ENCODE peak calls at places on chromosomes 3 and 15, in seven cellular contexts. B, O, G, E, R, X and J are unnamed samples.

GRCh38 chr15:95017950-95018349 is 786.6 kb downstream of the MCTP2 start:
- DNase-seq in B (peak; percentile 49), O (no peak), G (no peak), E (peak; percentile 70), R (peak; percentile 78), X (peak; percentile 54), J (peak; percentile 37)

GRCh38 chr3:11495948-11496557 is 147.7 kb downstream of the VGLL4 start:
- DNase-seq in B (no peak), O (no peak), G (no peak), E (no peak), R (peak; percentile 51), X (no peak), J (no peak)

GRCh38 chr15:88391700-88392099 is 75.5 kb downstream of the MRPL46 start:
- DNase-seq in B (no peak), O (no peak), G (no peak), E (no peak), R (no peak), X (no peak), J (no peak)

GRCh38 chr15:73504885-73505284 is 61.9 kb downstream of the REC114 start:
- DNase-seq in B (no peak), O (no peak), G (no peak), E (no peak), R (no peak), X (no peak), J (no peak)

GRCh38 chr3:102673271-102674115 is 238.7 kb downstream of the ZPLD1 start:
- DNase-seq in B (peak; percentile 77), O (peak; percentile 21), G (peak; percentile 9), E (peak; percentile 67), R (peak; percentile 59), X (peak; percentile 61), J (peak; percentile 65)

GRCh38 chr3:69116897-69117296 is 5.5 kb downstream of the LMOD3 start:
- DNase-seq in B (no peak), O (no peak), G (no peak), E (no peak), R (peak; percentile 47), X (peak; percentile 73), J (no peak)

GRCh38 chr3:127699098-127699945 is 26.6 kb downstream of the ABTB1 start:
- DNase-seq in B (no peak), O (peak; percentile 75), G (no peak), E (no peak), R (no peak), X (no peak), J (peak; percentile 17)

GRCh38 chr3:184806567-184807271 is 5.2 kb upstream of the VPS8 start:
- DNase-seq in B (peak; percentile 62), O (no peak), G (no peak), E (no peak), R (no peak), X (no peak), J (no peak)

GRCh38 chr3:64908292-64908691 is 220.5 kb upstream of the ADAMTS9 start:
- DNase-seq in B (no peak), O (peak; percentile 36), G (no peak), E (no peak), R (no peak), X (no peak), J (no peak)

GRCh38 chr15:69751575-69751974 is 299.0 kb downstream of the RPLP1 start:
- DNase-seq in B (no peak), O (no peak), G (no peak), E (no peak), R (no peak), X (no peak), J (no peak)

GRCh38 chr3:37766220-37766605 is 95.5 kb upstream of the CTDSPL start:
- DNase-seq in B (no peak), O (no peak), G (no peak), E (no peak), R (no peak), X (no peak), J (no peak)

GRCh38 chr3:30186741-30187219 is 419.6 kb upstream of the TGFBR2 start:
- DNase-seq in B (no peak), O (no peak), G (no peak), E (no peak), R (no peak), X (no peak), J (no peak)

GRCh38 chr3:105399062-105399461 is 32.4 kb downstream of the ALCAM start:
- DNase-seq in B (no peak), O (no peak), G (no peak), E (no peak), R (no peak), X (no peak), J (no peak)

DNA sequence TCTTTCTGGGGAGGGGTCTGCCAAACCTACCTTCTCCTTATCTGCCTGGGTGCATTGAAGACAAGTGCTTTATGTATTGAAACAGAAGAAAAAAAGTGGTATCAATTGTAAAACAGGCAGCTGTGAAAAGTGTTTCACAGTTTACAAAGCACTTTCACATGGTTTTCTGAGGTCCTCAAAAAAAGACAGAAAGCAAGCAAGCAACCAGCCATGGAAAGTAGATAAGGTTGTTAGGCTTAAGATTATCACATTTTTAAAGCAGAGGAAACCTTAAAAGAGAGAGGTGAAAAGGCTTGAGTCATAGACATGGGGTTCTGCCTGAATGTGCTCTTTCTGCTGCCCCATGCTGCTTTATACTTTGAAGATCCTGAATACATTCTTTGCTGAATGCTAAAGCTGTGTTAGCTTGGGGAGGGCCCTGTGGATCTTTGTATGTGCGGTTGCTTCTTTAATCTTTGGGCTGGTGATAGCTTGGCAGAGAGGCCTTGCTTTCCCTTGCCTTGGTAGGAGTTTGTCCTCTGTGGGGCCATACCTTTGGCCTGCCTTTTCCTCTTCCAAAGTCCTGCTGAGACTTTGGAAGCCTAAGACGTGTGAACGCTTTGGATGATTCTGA is 2.6 kb downstream of the SMAD3 start:
- DNase-seq in B (peak; percentile 52), O (peak; percentile 32), G (no peak), E (no peak), R (no peak), X (no peak), J (no peak)
- TF ChIP-seq POLR2A in B (no peak), O (peak; percentile 22), G (no peak), E (no peak), R (no peak), X (no peak), J (no peak)

GRCh38 chr3:23920151-23920655 is 3.3 kb downstream of the RPL15 start:
- DNase-seq in B (no peak), O (no peak), G (no peak), E (no peak), R (no peak), X (no peak), J (no peak)

GRCh38 chr3:23923786-23924185 is 6.9 kb downstream of the RPL15 start:
- DNase-seq in B (no peak), O (peak; percentile 83), G (no peak), E (no peak), R (no peak), X (no peak), J (no peak)

GRCh38 chr3:23919628-23920027 is 2.7 kb downstream of the RPL15 start:
- DNase-seq in B (no peak), O (no peak), G (no peak), E (no peak), R (no peak), X (no peak), J (no peak)

GRCh38 chr3:23916886-23917815 is at the start of the genes NKIRAS1 and RPL15:
- DNase-seq in B (peak; percentile 99), O (peak; percentile 96), G (peak; percentile 89), E (peak; percentile 99), R (peak; percentile 97), X (peak; percentile 98), J (peak; percentile 98)

DNA sequence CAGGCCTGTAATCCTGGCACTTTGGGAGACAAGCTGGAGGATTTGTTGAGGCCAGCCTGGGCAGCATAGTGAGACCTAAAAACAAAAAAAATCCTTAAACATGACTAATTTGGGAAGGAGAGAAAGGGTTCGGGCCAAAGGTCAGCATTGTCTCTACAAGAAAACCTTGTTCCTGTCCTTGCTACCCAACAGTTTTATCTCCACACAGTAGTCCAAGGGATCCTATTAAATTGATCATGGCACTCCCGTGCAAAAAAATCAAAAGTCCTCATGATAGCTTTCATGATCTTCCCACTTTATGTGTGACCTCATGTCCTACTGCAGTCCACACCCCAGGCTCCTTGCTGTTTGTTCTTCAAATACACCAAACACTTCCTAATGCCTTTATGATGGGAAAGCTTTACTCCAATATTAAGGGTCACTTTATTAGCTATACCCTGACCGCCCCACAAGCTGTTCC is 4.2 kb downstream of the RPL15 start:
- DNase-seq in B (no peak), O (no peak), G (no peak), E (no peak), R (no peak), X (no peak), J (no peak)
- TF ChIP-seq POLR2A in B (no peak), O (no peak), G (no peak), E (no peak), R (no peak), X (no peak), J (no peak)

GRCh38 chr3:112136959-112137693 is 4.1 kb upstream of the GCSAM start:
- DNase-seq in B (peak; percentile 80), O (peak; percentile 34), G (no peak), E (no peak), R (no peak), X (no peak), J (no peak)
- TF ChIP-seq POLR2A in B (no peak), O (no peak), G (no peak), E (no peak), R (no peak), X (no peak), J (no peak)

DNA sequence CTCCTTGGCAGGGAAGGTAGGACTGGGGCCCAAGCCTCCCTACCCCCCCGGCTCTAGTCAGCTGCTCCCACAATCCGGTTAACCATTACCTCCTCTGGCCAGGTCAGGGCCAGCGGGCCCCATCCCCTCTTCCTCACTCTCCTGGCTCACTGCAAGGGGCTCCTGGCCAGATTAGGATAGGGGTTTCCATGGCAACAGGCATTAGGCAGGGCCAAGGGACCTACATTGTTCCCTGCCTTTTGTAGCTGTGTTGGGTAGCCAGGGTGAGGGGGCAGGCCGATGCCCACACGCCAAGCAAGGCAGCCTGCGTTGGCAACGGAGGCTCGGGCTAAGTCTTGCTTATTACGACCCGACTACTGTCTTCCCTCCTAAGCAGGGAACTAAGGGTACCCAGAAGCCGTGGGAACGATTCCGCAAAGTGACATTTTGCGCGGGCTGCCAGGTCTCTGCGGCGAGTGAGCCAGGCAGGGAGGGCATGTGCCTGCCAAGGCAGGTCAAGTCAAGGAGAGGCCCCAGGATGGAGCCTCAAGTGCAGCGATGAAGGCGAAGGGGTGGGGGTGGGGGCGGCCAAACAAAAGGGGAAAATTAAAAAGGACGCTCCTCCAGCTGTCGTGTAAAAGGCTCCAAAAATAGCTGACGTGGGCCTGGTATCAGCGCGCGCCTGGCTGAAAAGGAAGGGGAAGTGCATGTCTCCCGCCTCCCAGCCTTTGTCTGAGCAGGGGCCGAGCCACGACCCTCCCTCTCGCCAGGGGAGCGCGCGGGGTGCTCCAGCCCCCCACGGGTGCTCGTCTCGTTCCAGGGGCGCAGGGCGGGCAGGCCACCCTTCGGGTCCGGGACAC is 919 bp downstream of the IDH2 start:
- DNase-seq in B (peak; percentile 75), O (no peak), G (no peak), E (peak; percentile 78), R (peak; percentile 55), X (peak; percentile 73), J (peak; percentile 44)
- TF ChIP-seq POLR2A in B (no peak), O (no peak), G (no peak), E (no peak), R (no peak), X (peak; percentile 40), J (no peak)